ENCODE peak calls at places on chromosomes 4 and X, in ten cellular contexts. C, S, T, J, Z, P, N, L, X and Y are unnamed samples.

GRCh38 chr4:20480161-20480947 is 219.9 kb upstream of the PACRGL start:
- DNase-seq in L (no peak), N (no peak), T (no peak), C (no peak), P (no peak), S (no peak), J (no peak), Z (no peak), X (no peak), Y (no peak)

GRCh38 chr4:45043916-45044315 is 317.6 kb upstream of the GNPDA2 start:
- DNase-seq in J (no peak), T (no peak), N (no peak), S (no peak), L (no peak), Z (no peak), X (no peak), C (no peak), P (no peak), Y (no peak)

GRCh38 chr4:3856604-3857204 is 90.5 kb downstream of the ADRA2C start:
- DNase-seq in Z (peak), S (no peak), L (no peak), J (no peak), N (no peak), C (no peak), X (no peak), T (no peak), P (no peak), Y (no peak)

GRCh38 chr4:167359711-167360110 is 125.4 kb upstream of the SPOCK3 start:
- DNase-seq in X (no peak), P (no peak), Z (no peak), S (no peak), C (no peak), J (no peak), N (no peak), L (no peak), T (no peak), Y (no peak)

GRCh38 chrX:9663216-9663615 is 102.4 kb downstream of the GPR143 start:
- DNase-seq in S (no peak), Z (no peak), P (no peak), L (no peak), N (no peak), X (no peak), T (no peak), J (no peak), C (no peak), Y (no peak)

GRCh38 chrX:28854637-28855036 is 267.4 kb downstream of the IL1RAPL1 start:
- DNase-seq in L (no peak), C (no peak), J (no peak), X (peak), N (peak), Z (no peak), T (no peak), P (no peak), S (no peak), Y (peak)

GRCh38 chr4:3363411-3364141 is 70.8 kb downstream of the RGS12 start:
- DNase-seq in N (no peak), P (no peak), L (no peak), C (no peak), S (no peak), T (no peak), Z (no peak), J (no peak), X (no peak), Y (no peak)

GRCh38 chr4:167930171-167930570 is 162.2 kb upstream of the ANXA10 start:
- DNase-seq in P (no peak), X (no peak), N (no peak), J (no peak), C (no peak), Z (no peak), L (no peak), S (no peak), T (no peak), Y (no peak)

GRCh38 chr4:19521151-19521550 is 730.6 kb upstream of the SLIT2 start:
- DNase-seq in Z (no peak), P (no peak), S (no peak), T (no peak), N (no peak), C (no peak), L (no peak), X (no peak), J (no peak), Y (no peak)

GRCh38 chrX:17519349-17519748 is 144.3 kb downstream of the NHS start:
- DNase-seq in X (peak), P (peak), S (peak), T (no peak), N (no peak), L (no peak), C (no peak), Z (no peak), J (no peak), Y (peak)

GRCh38 chr4:81061340-81061730 is 30.8 kb downstream of the BMP3 start:
- DNase-seq in J (no peak), C (no peak), X (no peak), L (no peak), T (no peak), P (no peak), Z (no peak), S (no peak), N (no peak), Y (no peak)

GRCh38 chr4:119629142-119629471 is 503 bp upstream of the PDE5A start:
- DNase-seq in C (no peak), L (no peak), P (no peak), S (no peak), N (no peak), Z (no peak), J (no peak), T (no peak), X (no peak), Y (no peak)
- TF ChIP-seq CTCF in C (no peak), L (no peak), P (no peak), S (no peak), N (no peak), Z (no peak), J (peak), T (no peak), X (no peak), Y (no peak)

GRCh38 chrX:94831364-94831763 is 1157.4 kb downstream of the FAM133A start:
- DNase-seq in N (peak), L (no peak), T (peak), S (no peak), P (peak), Z (no peak), C (peak), X (no peak), J (no peak), Y (peak)
- TF ChIP-seq CTCF in N (peak), L (no peak), T (peak), S (no peak), P (peak), Z (peak), C (peak), X (no peak), J (no peak), Y (peak)

GRCh38 chr4:22476011-22476410 is 39.9 kb downstream of the ADGRA3 start:
- DNase-seq in T (no peak), X (no peak), S (no peak), N (no peak), C (no peak), J (no peak), P (no peak), L (no peak), Z (no peak), Y (no peak)
- TF ChIP-seq CTCF in T (no peak), X (no peak), S (no peak), N (no peak), C (no peak), J (no peak), P (no peak), L (no peak), Z (no peak), Y (no peak)

DNA sequence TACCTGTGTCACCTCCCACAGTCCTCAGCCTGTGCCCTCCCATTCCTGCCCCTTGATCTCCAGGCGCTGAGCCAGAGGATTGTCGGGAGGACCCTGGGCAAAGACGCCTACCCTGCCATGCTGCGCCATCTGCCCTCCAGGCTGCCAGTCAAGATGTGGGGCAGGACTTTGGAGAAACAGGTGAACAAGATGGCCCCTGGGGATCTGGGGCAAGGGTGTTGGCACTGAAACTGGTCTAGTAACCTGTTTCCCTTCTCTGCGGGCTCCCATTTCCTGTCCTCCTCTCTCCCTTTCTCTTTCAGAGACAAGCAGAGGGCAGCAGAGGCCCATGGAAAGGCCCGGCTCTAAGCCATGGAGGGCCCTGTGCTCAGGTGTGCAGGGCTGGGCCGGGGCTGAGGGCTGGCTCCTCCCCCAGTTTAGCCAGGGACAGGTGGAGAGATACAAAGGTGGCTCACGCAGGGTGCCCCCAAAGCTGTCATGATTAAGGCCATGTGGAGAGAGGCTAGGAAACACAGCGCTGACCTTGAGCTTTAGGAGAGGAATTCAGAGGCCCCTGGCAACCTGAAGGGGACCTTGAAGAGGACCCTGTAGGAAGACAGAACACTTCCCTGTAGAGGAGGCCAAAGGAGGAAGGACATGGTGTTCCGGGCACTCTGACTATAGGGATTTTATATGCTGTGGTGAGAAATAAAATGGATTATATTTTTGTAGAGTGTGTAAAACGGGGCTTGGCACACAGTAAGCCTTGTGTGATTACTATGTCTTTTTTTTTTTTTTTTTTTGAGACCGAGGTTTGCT is at the start of gene GLOD5:
- DNase-seq in J (no peak), Z (peak), P (peak), S (no peak), N (peak), T (peak), L (no peak), X (no peak), C (no peak), Y (peak)
- TF ChIP-seq CTCF in J (no peak), Z (peak), P (no peak), S (peak), N (peak), T (peak), L (no peak), X (no peak), C (peak), Y (peak)

DNA sequence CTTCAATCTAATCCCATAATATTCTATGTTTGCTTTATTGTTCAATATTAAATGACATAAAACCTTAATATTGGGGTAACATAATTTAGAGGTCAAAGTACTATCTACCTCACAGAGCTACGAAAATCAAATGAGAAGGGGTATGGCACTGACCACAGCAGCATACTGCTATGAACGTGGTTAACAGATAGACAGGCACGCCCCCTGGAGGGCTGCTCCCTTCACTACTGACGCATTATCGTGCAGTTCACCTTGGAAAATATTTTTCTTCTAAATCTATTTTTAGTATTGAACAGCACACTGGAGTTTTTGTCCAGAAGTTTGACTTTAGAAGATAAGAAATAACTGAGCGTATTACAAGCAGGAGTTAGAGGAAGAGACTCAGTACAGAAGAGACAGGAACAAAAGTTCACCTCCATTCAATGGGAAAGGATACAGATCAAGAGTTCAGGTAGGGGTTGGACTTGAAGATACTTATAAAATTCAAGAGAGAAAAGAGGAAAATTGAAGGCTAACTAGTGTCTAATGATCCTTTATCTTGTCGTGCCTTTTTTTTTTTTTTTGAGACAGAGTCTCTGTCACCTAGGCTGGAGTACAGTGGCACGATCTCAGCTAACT is 22.7 kb downstream of the MAP9 start:
- DNase-seq in T (peak), S (no peak), X (peak), P (peak), N (peak), Z (peak), J (peak), L (no peak), C (peak), Y (peak)
- TF ChIP-seq CTCF in T (peak), S (peak), X (peak), P (peak), N (peak), Z (peak), J (peak), L (peak), C (peak), Y (peak)

DNA sequence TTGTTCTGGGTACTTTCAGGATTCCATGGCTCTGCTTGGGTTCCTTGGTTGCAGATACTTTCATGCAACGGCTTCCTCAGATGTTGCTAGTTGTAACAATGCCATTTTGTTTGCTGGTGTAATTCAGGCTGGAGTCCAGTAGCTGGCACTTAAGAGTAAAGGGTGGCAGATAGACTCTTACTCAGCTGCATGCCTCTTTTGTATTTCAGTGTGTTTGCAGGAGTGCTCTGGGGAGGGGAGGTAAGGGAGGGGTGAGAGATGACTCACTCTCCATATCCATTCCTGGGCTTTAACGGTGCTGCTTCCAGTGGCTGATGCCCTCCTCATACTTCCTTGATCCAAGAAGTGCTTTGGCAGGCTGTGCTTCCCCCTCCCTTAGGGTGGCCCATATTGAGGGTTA is 155.2 kb downstream of the ZNF330 start:
- DNase-seq in C (peak), Z (no peak), S (no peak), L (peak), P (peak), T (peak), N (peak), J (no peak), X (peak), Y (peak)
- TF ChIP-seq CTCF in C (peak), Z (no peak), S (no peak), L (peak), P (peak), T (peak), N (peak), J (no peak), X (peak), Y (peak)